ENCODE peak calls at places on chromosomes 5 and 9, in nine cellular contexts. V, P, Q, I, R, Y, N, L and O are unnamed samples.

GRCh38 chr9:134320916-134321570 is 5.2 kb upstream of the RXRA start:
- DNase-seq in V (no peak), P (no peak), Q (no peak), I (no peak), R (no peak), Y (no peak), N (no peak), L (no peak), O (no peak)

GRCh38 chr5:83035373-83036170 is 41.6 kb downstream of the TMEM167A start:
- DNase-seq in V (no peak), P (no peak), Q (no peak), I (no peak), R (peak), Y (no peak), N (no peak), L (no peak), O (no peak)

GRCh38 chr5:112784726-112785125 is 47.0 kb downstream of the APC start:
- DNase-seq in V (no peak), P (no peak), Q (no peak), I (no peak), R (no peak), Y (no peak), N (no peak), L (no peak), O (no peak)

GRCh38 chr5:6759401-6759800 is 46.2 kb downstream of the TENT4A start:
- DNase-seq in V (no peak), P (no peak), Q (no peak), I (no peak), R (no peak), Y (no peak), N (no peak), L (no peak), O (no peak)

GRCh38 chr9:127548352-127548878 is 63.7 kb upstream of the STXBP1 start:
- DNase-seq in V (no peak), P (no peak), Q (no peak), I (no peak), R (no peak), Y (no peak), N (no peak), L (no peak), O (no peak)

GRCh38 chr5:115296130-115296997 is at the start of gene CCDC112:
- DNase-seq in V (peak), P (peak), Q (peak), I (peak), R (peak), Y (peak), N (no peak), L (peak), O (peak)

GRCh38 chr9:112046181-112046580 is 128.9 kb downstream of the SUSD1 start:
- DNase-seq in V (no peak), P (no peak), Q (no peak), I (no peak), R (no peak), Y (peak), N (no peak), L (no peak), O (no peak)

GRCh38 chr5:180090098-180090768 is 18.7 kb upstream of the RNF130 start:
- DNase-seq in V (peak), P (peak), Q (peak), I (peak), R (peak), Y (peak), N (peak), L (no peak), O (peak)

GRCh38 chr9:98356953-98357352 is 101.5 kb upstream of the TBC1D2 start:
- DNase-seq in V (no peak), P (no peak), Q (no peak), I (no peak), R (no peak), Y (peak), N (no peak), L (no peak), O (no peak)

GRCh38 chr9:128862401-128862851 is 19.3 kb downstream of the KYAT1 start:
- DNase-seq in V (no peak), P (no peak), Q (no peak), I (no peak), R (no peak), Y (no peak), N (no peak), L (no peak), O (no peak)

GRCh38 chr5:104071887-104072286 is 509.3 kb upstream of the NUDT12 start:
- DNase-seq in V (no peak), P (no peak), Q (no peak), I (no peak), R (no peak), Y (no peak), N (no peak), L (no peak), O (no peak)

GRCh38 chr5:113092683-113093082 is 116.1 kb downstream of the DCP2 start:
- DNase-seq in V (no peak), P (no peak), Q (no peak), I (no peak), R (no peak), Y (no peak), N (no peak), L (no peak), O (no peak)

GRCh38 chr9:73133921-73134407 is 17.7 kb upstream of the ANXA1 start:
- DNase-seq in V (no peak), P (no peak), Q (no peak), I (no peak), R (no peak), Y (no peak), N (no peak), L (no peak), O (no peak)

GRCh38 chr5:31911291-31912265 is 262.5 kb downstream of the GOLPH3 start:
- DNase-seq in V (no peak), P (no peak), Q (no peak), I (no peak), R (no peak), Y (peak), N (no peak), L (no peak), O (no peak)

GRCh38 chr9:38334234-38334633 is 58.3 kb upstream of the ALDH1B1 start:
- DNase-seq in V (no peak), P (no peak), Q (no peak), I (no peak), R (no peak), Y (no peak), N (peak), L (no peak), O (no peak)

GRCh38 chr9:35976726-35977125 is 18.8 kb upstream of the OR2S2 start:
- DNase-seq in V (no peak), P (no peak), Q (no peak), I (no peak), R (no peak), Y (no peak), N (no peak), L (no peak), O (no peak)

GRCh38 chr5:142248853-142249462 is 75.9 kb downstream of the SPRY4 start:
- DNase-seq in V (no peak), P (no peak), Q (no peak), I (no peak), R (peak), Y (peak), N (no peak), L (peak), O (no peak)

GRCh38 chr9:73151653-73152382 is at the start of gene ANXA1:
- DNase-seq in V (no peak), P (no peak), Q (peak), I (no peak), R (peak), Y (peak), N (peak), L (no peak), O (no peak)

GRCh38 chr5:75632321-75632720 is 21.1 kb downstream of the ANKDD1B start:
- DNase-seq in V (no peak), P (no peak), Q (no peak), I (no peak), R (peak), Y (no peak), N (no peak), L (no peak), O (no peak)

GRCh38 chr9:34381323-34381722 is 4.6 kb upstream of the MYORG start:
- DNase-seq in V (no peak), P (no peak), Q (peak), I (peak), R (peak), Y (no peak), N (no peak), L (no peak), O (peak)

GRCh38 chr5:139658501-139658927 is 10.4 kb downstream of the CXXC5 start:
- DNase-seq in V (no peak), P (no peak), Q (no peak), I (no peak), R (no peak), Y (peak), N (no peak), L (no peak), O (no peak)

GRCh38 chr9:87148391-87149237 is 201.3 kb upstream of the GAS1 start:
- DNase-seq in V (no peak), P (no peak), Q (no peak), I (peak), R (peak), Y (peak), N (no peak), L (peak), O (no peak)

GRCh38 chr9:132794730-132795380 is 83.2 kb downstream of the AK8 start:
- DNase-seq in V (no peak), P (no peak), Q (no peak), I (no peak), R (no peak), Y (no peak), N (no peak), L (no peak), O (no peak)